ENCODE peak calls at places on chromosomes 2 and 18, in four cellular contexts. I, H, F and Q are unnamed samples.

GRCh38 chr2:218857371-218858137 is 2.1 kb upstream of the WNT6 start:
- DNase-seq in I (no peak), H (no peak), F (no peak), Q (no peak)

GRCh38 chr2:231922945-231923344 is 3.3 kb downstream of the NPPC start:
- DNase-seq in I (no peak), H (no peak), F (no peak), Q (no peak)

GRCh38 chr2:240295256-240296103 is 140.0 kb upstream of the GPC1 start:
- DNase-seq in I (no peak), H (peak), F (no peak), Q (no peak)

GRCh38 chr18:7116832-7117389 is 686 bp downstream of the LAMA1 start:
- DNase-seq in I (peak), H (peak), F (no peak), Q (no peak)

GRCh38 chr18:59897321-59897954 is 2.4 kb upstream of the PMAIP1 start:
- DNase-seq in I (no peak), H (no peak), F (no peak), Q (no peak)

GRCh38 chr2:62001431-62001830 is 96.0 kb downstream of the COMMD1 start:
- DNase-seq in I (no peak), H (no peak), F (no peak), Q (no peak)

GRCh38 chr2:3738454-3738853 is 35.1 kb downstream of the DCDC2C start:
- DNase-seq in I (peak), H (peak), F (peak), Q (no peak)

GRCh38 chr2:10065683-10066055 is 14.5 kb downstream of the CYS1 start:
- DNase-seq in I (no peak), H (no peak), F (no peak), Q (no peak)

GRCh38 chr2:54360055-54360792 is 95.9 kb upstream of the SPTBN1 start:
- DNase-seq in I (no peak), H (no peak), F (no peak), Q (no peak)

GRCh38 chr2:48589170-48589767 is 28.4 kb upstream of the GTF2A1L start:
- DNase-seq in I (peak), H (no peak), F (peak), Q (no peak)

GRCh38 chr2:237306083-237306786 is 107.7 kb downstream of the COL6A3 start:
- DNase-seq in I (no peak), H (no peak), F (no peak), Q (no peak)

GRCh38 chr2:86808315-86809161 is 17.8 kb upstream of the CD8A start:
- DNase-seq in I (peak), H (peak), F (peak), Q (no peak)

GRCh38 chr2:33589444-33589843 is 9.7 kb downstream of the FAM98A start:
- DNase-seq in I (no peak), H (no peak), F (no peak), Q (no peak)

GRCh38 chr2:159287733-159288132 is 1.2 kb upstream of the WDSUB1 start:
- DNase-seq in I (no peak), H (no peak), F (no peak), Q (no peak)

GRCh38 chr2:46679761-46680160 is 200.4 kb downstream of the TMEM247 start:
- DNase-seq in I (no peak), H (no peak), F (no peak), Q (no peak)

GRCh38 chr2:100242891-100243670 is 79.2 kb downstream of the LONRF2 start:
- DNase-seq in I (peak), H (peak), F (peak), Q (peak)

GRCh38 chr2:43100883-43101662 is 125.3 kb downstream of the ZFP36L2 start:
- DNase-seq in I (peak), H (no peak), F (no peak), Q (no peak)

GRCh38 chr2:143600136-143600535 is 470.9 kb downstream of the ARHGAP15 start:
- DNase-seq in I (no peak), H (no peak), F (no peak), Q (no peak)

GRCh38 chr18:55406374-55407045 is 181.5 kb downstream of the TCF4 start:
- DNase-seq in I (no peak), H (no peak), F (no peak), Q (no peak)